ENCODE peak calls at places on chromosomes 12 and 14, in five cellular contexts. K is NT2/D1, E is GM12878, Y is HepG2, Q is H1. I is an unnamed sample.
A peak's percentile ranks its signal among the peaks of the same experiment; 100 is the strongest.

GRCh38 chr14:76426161-76426696 is 50.3 kb downstream of the ESRRB start:
- DNase-seq in Q (no peak), K (no peak), E (no peak), Y (no peak), I (peak; percentile 49)

GRCh38 chr12:74418573-74418972 is 119.1 kb upstream of the ATXN7L3B start:
- DNase-seq in Q (no peak), E (no peak), K (no peak), Y (no peak), I (no peak)

GRCh38 chr12:66008985-66009384 is 121.6 kb downstream of the LLPH start:
- DNase-seq in Y (no peak), Q (no peak), K (no peak), E (no peak), I (no peak)

GRCh38 chr12:117033382-117034045 is 65.7 kb downstream of the TESC start:
- DNase-seq in K (no peak), E (no peak), Y (no peak), Q (no peak), I (no peak)

GRCh38 chr14:30908826-30909225 is 34.5 kb downstream of the COCH start:
- DNase-seq in K (no peak), Q (no peak), E (no peak), Y (no peak), I (no peak)

GRCh38 chr12:26496170-26496569 is 300.8 kb downstream of the SSPN start:
- DNase-seq in Q (no peak), E (no peak), K (no peak), Y (no peak), I (no peak)

GRCh38 chr12:73181244-73181643 is 909.1 kb downstream of the TRHDE start:
- DNase-seq in K (no peak), Q (no peak), E (no peak), Y (no peak), I (no peak)

GRCh38 chr12:89080797-89081470 is 271.4 kb downstream of the DUSP6 start:
- DNase-seq in Y (no peak), K (no peak), Q (no peak), E (no peak), I (no peak)

GRCh38 chr14:96055065-96055752 is 16.0 kb downstream of the C14orf132 start:
- DNase-seq in K (no peak), Y (no peak), Q (peak; percentile 30), E (no peak), I (no peak)

GRCh38 chr14:98900721-98901272 is 371.2 kb downstream of the BCL11B start:
- DNase-seq in E (no peak), Y (no peak), K (no peak), Q (no peak), I (no peak)

GRCh38 chr14:96586921-96587822 is 85.0 kb downstream of the PAPOLA start:
- DNase-seq in K (no peak), E (no peak), Q (no peak), Y (no peak), I (no peak)

GRCh38 chr14:35534130-35534883 is at the start of gene INSM2:
- DNase-seq in E (no peak), K (no peak), Y (no peak), Q (no peak), I (peak; percentile 22)

GRCh38 chr14:55889124-55889523 is 229.1 kb upstream of the PELI2 start:
- DNase-seq in Y (no peak), K (no peak), E (no peak), Q (no peak), I (no peak)

GRCh38 chr12:979355-979754 is 11.7 kb upstream of the ERC1 start:
- DNase-seq in E (no peak), Y (no peak), Q (no peak), K (no peak), I (no peak)

GRCh38 chr12:981956-982355 is 9.1 kb upstream of the ERC1 start:
- DNase-seq in E (no peak), Y (no peak), K (no peak), Q (no peak), I (no peak)

GRCh38 chr12:977163-977562 is 13.9 kb upstream of the ERC1 start:
- DNase-seq in Q (no peak), Y (no peak), K (no peak), E (no peak), I (no peak)

GRCh38 chr12:976644-977043 is 14.4 kb upstream of the ERC1 start:
- DNase-seq in K (no peak), Q (no peak), Y (no peak), E (no peak), I (no peak)

GRCh38 chr12:981176-981828 is 9.7 kb upstream of the ERC1 start:
- DNase-seq in Y (no peak), Q (no peak), E (no peak), K (no peak), I (no peak)
- TF ChIP-seq SUZ12 in Y (no peak), Q (no peak), E (no peak), K (no peak), I (no peak)

DNA sequence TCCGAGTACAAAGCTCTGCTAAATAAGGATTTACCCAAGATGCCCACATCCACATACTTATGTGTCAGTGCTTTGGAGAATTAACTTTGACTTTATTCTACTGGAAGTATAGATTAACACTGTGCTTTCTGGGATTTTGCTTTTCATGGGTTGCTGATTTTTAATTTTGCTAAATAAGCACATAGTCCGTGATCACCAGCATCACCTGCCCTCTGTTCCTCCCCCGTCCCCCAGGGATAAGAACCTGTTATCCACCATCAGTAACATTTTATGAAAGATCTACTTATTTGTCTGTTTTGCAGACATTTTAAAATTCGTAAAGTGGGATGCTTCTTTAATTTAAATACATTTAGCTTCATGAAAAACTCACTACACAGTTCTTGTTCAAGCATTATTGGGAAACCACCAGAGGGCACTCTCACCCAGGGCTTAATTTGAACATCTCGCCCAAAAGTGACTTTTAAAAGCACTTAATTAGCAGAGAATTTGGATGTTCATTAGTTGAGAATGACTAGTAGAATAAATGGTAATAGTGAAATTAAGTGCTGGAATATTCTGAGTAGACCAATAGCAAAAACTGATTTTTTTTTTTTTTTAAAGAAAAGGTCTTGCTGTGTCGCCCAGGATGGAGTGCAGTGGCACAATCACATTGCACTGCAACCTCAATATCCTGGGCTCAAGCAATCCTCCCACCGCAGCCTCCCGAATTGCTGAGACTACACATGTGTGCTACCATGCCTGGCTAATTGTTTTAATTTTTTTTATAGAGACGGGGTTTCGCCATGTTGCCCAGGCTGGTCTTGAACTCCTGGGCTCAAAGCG is 35.7 kb downstream of the MRPL42 start:
- DNase-seq in K (peak; percentile 33), Y (peak; percentile 33), E (no peak), Q (peak; percentile 61), I (peak; percentile 20)
- TF ChIP-seq SUZ12 in K (no peak), Y (no peak), E (no peak), Q (no peak), I (no peak)

DNA sequence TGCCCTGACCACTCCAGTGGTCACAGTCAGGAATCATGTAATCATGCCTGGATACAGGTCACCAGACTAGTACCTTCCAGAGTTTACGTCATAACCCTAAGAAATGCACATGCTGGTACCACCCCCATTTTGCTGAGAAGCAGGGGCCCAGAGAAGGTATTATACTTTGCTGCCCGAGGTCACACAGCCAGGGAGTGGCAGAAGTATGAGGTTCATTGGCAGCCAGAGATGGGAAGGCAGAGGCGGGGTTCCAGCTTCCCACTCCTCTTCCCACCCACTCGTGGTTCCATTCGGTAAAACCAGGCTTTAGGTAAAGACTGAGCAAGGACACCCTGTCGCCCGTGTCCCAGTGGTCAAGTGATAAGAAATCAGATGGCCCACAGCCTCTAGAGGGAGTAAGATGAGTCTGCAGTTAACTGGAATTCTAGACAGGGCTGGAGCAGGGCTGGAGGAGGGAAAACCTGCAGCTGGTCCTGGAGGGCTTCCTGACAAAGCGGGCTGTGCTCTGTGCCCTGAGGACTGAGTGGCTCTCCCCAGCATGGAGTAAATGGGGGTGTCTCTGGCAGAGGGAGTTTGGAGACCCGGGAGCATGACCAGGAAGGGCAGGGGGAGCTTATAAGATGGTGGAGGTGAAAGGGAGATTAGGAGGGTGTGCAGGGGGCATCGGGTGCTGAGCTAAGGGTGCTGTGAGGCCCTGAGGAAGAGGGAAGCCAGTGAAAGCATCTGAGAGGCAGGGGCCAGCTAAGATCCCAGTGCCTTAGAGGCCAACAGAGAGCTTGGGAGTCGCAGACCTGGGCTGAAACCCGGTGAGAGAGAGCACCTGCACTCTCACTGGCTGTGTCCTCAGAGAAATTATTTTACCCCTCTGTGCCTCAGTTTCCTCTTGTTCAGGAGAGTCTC is 5.7 kb downstream of the FAM222A start:
- DNase-seq in Q (no peak), Y (peak; percentile 66), E (no peak), K (peak; percentile 36), I (peak; percentile 27)
- TF ChIP-seq SUZ12 in Q (no peak), Y (no peak), E (no peak), K (no peak), I (no peak)

GRCh38 chr12:93139028-93139665 is 210.1 kb upstream of the EEA1 start:
- DNase-seq in Y (no peak), Q (no peak), E (no peak), K (no peak), I (no peak)
- TF ChIP-seq SUZ12 in Y (no peak), Q (no peak), E (no peak), K (no peak), I (no peak)

GRCh38 chr14:32403688-32404087 is 74.6 kb downstream of the AKAP6 start:
- DNase-seq in E (no peak), K (no peak), Y (no peak), Q (no peak), I (no peak)
- TF ChIP-seq SUZ12 in E (no peak), K (no peak), Y (no peak), Q (no peak), I (no peak)

DNA sequence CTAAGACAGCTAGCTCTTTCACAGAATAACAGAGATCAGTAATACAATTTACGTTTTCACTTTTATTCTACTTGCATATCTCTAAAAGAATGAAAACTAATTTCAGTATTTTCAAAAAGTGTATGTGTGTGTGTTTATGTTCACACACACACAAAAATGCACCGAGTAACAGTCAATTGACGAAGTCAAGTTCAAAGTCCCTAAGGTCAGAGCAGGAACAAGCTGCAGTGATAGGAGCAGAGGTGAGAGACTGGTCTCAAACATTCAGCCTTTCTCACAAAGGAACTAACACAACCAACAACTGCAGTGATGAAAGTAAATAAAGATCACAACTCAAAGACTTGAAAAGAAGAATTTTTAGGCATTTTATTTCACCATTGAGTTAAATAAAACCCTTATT is 429.7 kb downstream of the C12orf50 start:
- DNase-seq in Q (no peak), Y (no peak), K (no peak), E (no peak), I (no peak)
- TF ChIP-seq SUZ12 in Q (no peak), Y (no peak), K (no peak), E (no peak), I (no peak)

DNA sequence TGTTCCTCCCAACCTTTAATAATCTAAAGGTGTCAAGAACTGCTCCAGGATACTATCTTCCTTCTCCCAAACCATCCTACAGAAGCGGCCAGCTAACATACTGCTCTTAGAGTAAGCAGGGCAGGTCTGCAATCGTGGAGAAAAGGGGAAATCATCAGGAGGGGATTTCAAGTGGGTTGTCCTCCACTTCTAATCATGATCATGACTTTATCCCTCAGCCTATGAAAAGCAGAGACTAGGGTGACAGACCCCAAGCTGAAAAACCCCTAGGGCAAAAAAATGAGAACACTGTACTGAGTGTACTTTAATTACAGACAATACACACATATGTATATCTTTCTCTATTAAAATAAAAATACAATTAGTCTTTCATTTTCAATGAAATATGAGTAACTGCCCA is 13.9 kb downstream of the DUSP16 start:
- DNase-seq in E (no peak), Y (no peak), K (no peak), Q (no peak), I (no peak)
- TF ChIP-seq SUZ12 in E (no peak), Y (no peak), K (no peak), Q (no peak), I (no peak)

I was measured in HEK293T.